ENCODE peak calls at places on chromosome 20, in eight cellular contexts. One of them, this sample, is unnamed.

GRCh38 chr20:46354920-46355654 is 46.8 kb upstream of the CDH22 start:
- DNase-seq in mucosa of descending colon: no peak
- DNase-seq in HS-27A: no peak
- DNase-seq in fibroblast of the aortic adventitia: no peak
- DNase-seq in psoas muscle: no peak
- DNase-seq in HEK293T: no peak
- DNase-seq in fibroblast of mammary gland: no peak
- DNase-seq in amniotic stem cell: no peak
- DNase-seq in this sample: no peak

GRCh38 chr20:4563534-4563933 is 158.2 kb upstream of the PRND start:
- DNase-seq in mucosa of descending colon: no peak
- DNase-seq in HS-27A: no peak
- DNase-seq in fibroblast of the aortic adventitia: peak; percentile 71
- DNase-seq in psoas muscle: no peak
- DNase-seq in HEK293T: peak; percentile 22
- DNase-seq in fibroblast of mammary gland: peak; percentile 76
- DNase-seq in amniotic stem cell: peak; percentile 33
- DNase-seq in this sample: no peak

GRCh38 chr20:25195962-25196700 is 619 bp downstream of the ENTPD6 start:
- DNase-seq in mucosa of descending colon: peak; percentile 87
- DNase-seq in HS-27A: no peak
- DNase-seq in fibroblast of the aortic adventitia: no peak
- DNase-seq in psoas muscle: no peak
- DNase-seq in HEK293T: peak; percentile 34
- DNase-seq in fibroblast of mammary gland: no peak
- DNase-seq in amniotic stem cell: no peak
- DNase-seq in this sample: peak; percentile 46

GRCh38 chr20:52035498-52035897 is 156.1 kb downstream of the ZFP64 start:
- DNase-seq in mucosa of descending colon: no peak
- DNase-seq in HS-27A: no peak
- DNase-seq in fibroblast of the aortic adventitia: no peak
- DNase-seq in psoas muscle: no peak
- DNase-seq in HEK293T: no peak
- DNase-seq in fibroblast of mammary gland: no peak
- DNase-seq in amniotic stem cell: no peak
- DNase-seq in this sample: no peak

GRCh38 chr20:2342243-2342642 is 38.5 kb upstream of the TGM6 start:
- DNase-seq in mucosa of descending colon: no peak
- DNase-seq in HS-27A: no peak
- DNase-seq in fibroblast of the aortic adventitia: no peak
- DNase-seq in psoas muscle: no peak
- DNase-seq in HEK293T: no peak
- DNase-seq in fibroblast of mammary gland: no peak
- DNase-seq in amniotic stem cell: no peak
- DNase-seq in this sample: no peak

GRCh38 chr20:19986419-19986818 is 30.7 kb upstream of the NAA20 start:
- DNase-seq in mucosa of descending colon: no peak
- DNase-seq in HS-27A: no peak
- DNase-seq in fibroblast of the aortic adventitia: peak; percentile 75
- DNase-seq in psoas muscle: no peak
- DNase-seq in HEK293T: no peak
- DNase-seq in fibroblast of mammary gland: peak; percentile 77
- DNase-seq in amniotic stem cell: no peak
- DNase-seq in this sample: no peak

GRCh38 chr20:53896647-53897046 is 173.7 kb downstream of the BCAS1 start:
- DNase-seq in mucosa of descending colon: no peak
- DNase-seq in HS-27A: no peak
- DNase-seq in fibroblast of the aortic adventitia: no peak
- DNase-seq in psoas muscle: no peak
- DNase-seq in HEK293T: no peak
- DNase-seq in fibroblast of mammary gland: no peak
- DNase-seq in amniotic stem cell: no peak
- DNase-seq in this sample: no peak

GRCh38 chr20:44069203-44069931 is 117.6 kb downstream of the JPH2 start:
- DNase-seq in mucosa of descending colon: no peak
- DNase-seq in HS-27A: no peak
- DNase-seq in fibroblast of the aortic adventitia: no peak
- DNase-seq in psoas muscle: no peak
- DNase-seq in HEK293T: no peak
- DNase-seq in fibroblast of mammary gland: no peak
- DNase-seq in amniotic stem cell: no peak
- DNase-seq in this sample: no peak

GRCh38 chr20:59019217-59019616 is at the start of gene TUBB1:
- DNase-seq in mucosa of descending colon: no peak
- DNase-seq in HS-27A: no peak
- DNase-seq in fibroblast of the aortic adventitia: no peak
- DNase-seq in psoas muscle: no peak
- DNase-seq in HEK293T: no peak
- DNase-seq in fibroblast of mammary gland: no peak
- DNase-seq in amniotic stem cell: no peak
- DNase-seq in this sample: no peak

GRCh38 chr20:19012671-19013070 is 199.1 kb downstream of the SCP2D1 start:
- DNase-seq in mucosa of descending colon: no peak
- DNase-seq in HS-27A: no peak
- DNase-seq in fibroblast of the aortic adventitia: no peak
- DNase-seq in psoas muscle: no peak
- DNase-seq in HEK293T: no peak
- DNase-seq in fibroblast of mammary gland: peak; percentile 30
- DNase-seq in amniotic stem cell: no peak
- DNase-seq in this sample: no peak

GRCh38 chr20:37958856-37959255 is 55.9 kb downstream of the VSTM2L start:
- DNase-seq in mucosa of descending colon: no peak
- DNase-seq in HS-27A: no peak
- DNase-seq in fibroblast of the aortic adventitia: no peak
- DNase-seq in psoas muscle: no peak
- DNase-seq in HEK293T: no peak
- DNase-seq in fibroblast of mammary gland: no peak
- DNase-seq in amniotic stem cell: no peak
- DNase-seq in this sample: no peak

GRCh38 chr20:62617711-62618483 is 24.4 kb upstream of the SLCO4A1 start:
- DNase-seq in mucosa of descending colon: no peak
- DNase-seq in HS-27A: no peak
- DNase-seq in fibroblast of the aortic adventitia: no peak
- DNase-seq in psoas muscle: peak; percentile 67
- DNase-seq in HEK293T: no peak
- DNase-seq in fibroblast of mammary gland: no peak
- DNase-seq in amniotic stem cell: no peak
- DNase-seq in this sample: no peak

GRCh38 chr20:6708010-6708409 is 59.5 kb upstream of the BMP2 start:
- DNase-seq in mucosa of descending colon: peak; percentile 82
- DNase-seq in HS-27A: no peak
- DNase-seq in fibroblast of the aortic adventitia: peak; percentile 77
- DNase-seq in psoas muscle: no peak
- DNase-seq in HEK293T: no peak
- DNase-seq in fibroblast of mammary gland: peak; percentile 53
- DNase-seq in amniotic stem cell: no peak
- DNase-seq in this sample: no peak

GRCh38 chr20:10802201-10802600 is 128.4 kb upstream of the JAG1 start:
- DNase-seq in mucosa of descending colon: no peak
- DNase-seq in HS-27A: no peak
- DNase-seq in fibroblast of the aortic adventitia: peak; percentile 43
- DNase-seq in psoas muscle: no peak
- DNase-seq in HEK293T: no peak
- DNase-seq in fibroblast of mammary gland: no peak
- DNase-seq in amniotic stem cell: no peak
- DNase-seq in this sample: no peak

GRCh38 chr20:57435498-57436222 is 44.5 kb downstream of the RBM38 start:
- DNase-seq in mucosa of descending colon: peak; percentile 79
- DNase-seq in HS-27A: no peak
- DNase-seq in fibroblast of the aortic adventitia: no peak
- DNase-seq in psoas muscle: peak; percentile 85
- DNase-seq in HEK293T: no peak
- DNase-seq in fibroblast of mammary gland: no peak
- DNase-seq in amniotic stem cell: no peak
- DNase-seq in this sample: peak; percentile 38

This sample was measured in WERI-Rb-1.